ENCODE peak calls at places on chromosome 1, in five cellular contexts. One of them, this sample, is unnamed. For H3K36me3, the result is how much of the 10 kb centered on the place peaks cover.

GRCh38 chr1:198186916-198187580 is 30.2 kb downstream of the NEK7 start:
- DNase-seq in osteoblast: no peak
- DNase-seq in pancreas: no peak
- DNase-seq in GM23248: peak
- DNase-seq in BE2C: no peak
- DNase-seq in this sample: no peak

GRCh38 chr1:61139324-61140055 is 57.1 kb downstream of the NFIA start:
- DNase-seq in BE2C: peak
- DNase-seq in pancreas: no peak
- DNase-seq in osteoblast: no peak
- DNase-seq in GM23248: peak
- DNase-seq in this sample: peak

GRCh38 chr1:53992085-53992874 is 25.7 kb downstream of the LDLRAD1 start:
- DNase-seq in pancreas: no peak
- DNase-seq in osteoblast: no peak
- DNase-seq in BE2C: no peak
- DNase-seq in GM23248: no peak
- DNase-seq in this sample: no peak

GRCh38 chr1:117169871-117170596 is 40.7 kb downstream of the VTCN1 start:
- DNase-seq in GM23248: no peak
- DNase-seq in BE2C: no peak
- DNase-seq in osteoblast: no peak
- DNase-seq in pancreas: no peak
- DNase-seq in this sample: no peak

GRCh38 chr1:59752556-59753412 is 62.0 kb upstream of the HOOK1 start:
- DNase-seq in BE2C: no peak
- DNase-seq in osteoblast: no peak
- DNase-seq in pancreas: no peak
- DNase-seq in GM23248: no peak
- DNase-seq in this sample: no peak

GRCh38 chr1:151822404-151822803 is 9.2 kb downstream of the RORC start:
- DNase-seq in osteoblast: peak
- DNase-seq in BE2C: no peak
- DNase-seq in pancreas: no peak
- DNase-seq in GM23248: no peak
- DNase-seq in this sample: no peak

GRCh38 chr1:226723640-226724532 is 15.2 kb downstream of the ITPKB start:
- DNase-seq in pancreas: no peak
- DNase-seq in BE2C: no peak
- DNase-seq in GM23248: peak
- DNase-seq in osteoblast: no peak
- DNase-seq in this sample: peak

GRCh38 chr1:160672789-160673695 is 26.2 kb upstream of the SLAMF1 start:
- DNase-seq in osteoblast: no peak
- DNase-seq in BE2C: no peak
- DNase-seq in GM23248: no peak
- DNase-seq in pancreas: no peak
- DNase-seq in this sample: no peak

GRCh38 chr1:173475564-173476196 is 1.5 kb upstream of the PRDX6 start:
- DNase-seq in BE2C: peak
- DNase-seq in GM23248: peak
- DNase-seq in pancreas: no peak
- DNase-seq in osteoblast: peak
- DNase-seq in this sample: peak

GRCh38 chr1:243230914-243231313 is 24.2 kb downstream of the CEP170 start:
- DNase-seq in GM23248: peak
- DNase-seq in BE2C: no peak
- DNase-seq in osteoblast: no peak
- DNase-seq in pancreas: no peak
- DNase-seq in this sample: peak

GRCh38 chr1:67114162-67114561 is 20.6 kb downstream of the C1orf141 start:
- DNase-seq in pancreas: no peak
- DNase-seq in osteoblast: no peak
- DNase-seq in GM23248: no peak
- DNase-seq in BE2C: no peak
- DNase-seq in this sample: no peak

GRCh38 chr1:25096307-25097150 is 135.8 kb downstream of the SYF2 start:
- DNase-seq in pancreas: no peak
- DNase-seq in BE2C: no peak
- DNase-seq in GM23248: no peak
- DNase-seq in osteoblast: peak
- DNase-seq in this sample: no peak

GRCh38 chr1:157105298-157105987 is 5.8 kb upstream of the ETV3L start:
- DNase-seq in BE2C: no peak
- DNase-seq in pancreas: peak
- DNase-seq in osteoblast: no peak
- DNase-seq in GM23248: no peak
- DNase-seq in this sample: no peak

GRCh38 chr1:61403863-61404615 is 320.9 kb downstream of the TM2D1 start:
- DNase-seq in GM23248: no peak
- DNase-seq in pancreas: no peak
- DNase-seq in BE2C: no peak
- DNase-seq in osteoblast: peak
- DNase-seq in this sample: no peak

GRCh38 chr1:167059045-167059728 is 31.0 kb downstream of the GPA33 start:
- DNase-seq in GM23248: peak
- DNase-seq in pancreas: peak
- DNase-seq in osteoblast: peak
- DNase-seq in BE2C: peak
- DNase-seq in this sample: peak

GRCh38 chr1:10484519-10484918 is 9.8 kb downstream of the PEX14 start:
- DNase-seq in BE2C: no peak
- DNase-seq in osteoblast: peak
- DNase-seq in pancreas: no peak
- DNase-seq in GM23248: no peak
- DNase-seq in this sample: no peak

GRCh38 chr1:48876221-48876785 is 99.6 kb upstream of the BEND5 start:
- DNase-seq in pancreas: no peak
- DNase-seq in osteoblast: no peak
- DNase-seq in GM23248: peak
- DNase-seq in BE2C: no peak
- DNase-seq in this sample: peak

GRCh38 chr1:226019550-226019949 is 20.4 kb upstream of the SDE2 start:
- DNase-seq in GM23248: no peak
- DNase-seq in pancreas: no peak
- DNase-seq in osteoblast: no peak
- DNase-seq in BE2C: no peak
- DNase-seq in this sample: no peak

GRCh38 chr1:172451002-172451443 is 7.2 kb upstream of the PIGC start:
- DNase-seq in pancreas: no peak
- DNase-seq in osteoblast: no peak
- DNase-seq in GM23248: peak
- DNase-seq in BE2C: no peak
- DNase-seq in this sample: peak

GRCh38 chr1:62131093-62131725 is 63.4 kb upstream of the L1TD1 start:
- DNase-seq in GM23248: peak
- DNase-seq in osteoblast: peak
- DNase-seq in pancreas: no peak
- DNase-seq in BE2C: peak
- DNase-seq in this sample: peak

GRCh38 chr1:55385402-55386018 is 170.3 kb upstream of the USP24 start:
- DNase-seq in osteoblast: no peak
- DNase-seq in pancreas: no peak
- DNase-seq in GM23248: no peak
- DNase-seq in BE2C: no peak
- DNase-seq in this sample: no peak

GRCh38 chr1:92747735-92748134 is 37.2 kb downstream of the EVI5 start:
- DNase-seq in BE2C: no peak
- DNase-seq in osteoblast: no peak
- DNase-seq in pancreas: no peak
- DNase-seq in GM23248: peak
- DNase-seq in this sample: no peak

GRCh38 chr1:224373008-224373590 is 16.4 kb downstream of the CNIH4 start:
- DNase-seq in BE2C: no peak
- DNase-seq in GM23248: no peak
- DNase-seq in pancreas: no peak
- DNase-seq in osteoblast: no peak
- DNase-seq in this sample: no peak

GRCh38 chr1:9792156-9793042 is 31.4 kb downstream of the CLSTN1 start:
- DNase-seq in GM23248: no peak
- DNase-seq in BE2C: peak
- DNase-seq in pancreas: no peak
- DNase-seq in osteoblast: peak
- DNase-seq in this sample: no peak

GRCh38 chr1:8378202-8378601 is 60.3 kb downstream of the SLC45A1 start:
- DNase-seq in GM23248: no peak
- DNase-seq in BE2C: no peak
- DNase-seq in pancreas: no peak
- DNase-seq in osteoblast: no peak
- DNase-seq in this sample: no peak

GRCh38 chr1:119046429-119047039 is 58.4 kb upstream of the TBX15 start:
- DNase-seq in GM23248: peak
- DNase-seq in pancreas: no peak
- DNase-seq in BE2C: no peak
- DNase-seq in osteoblast: no peak
- DNase-seq in this sample: peak

GRCh38 chr1:56215771-56216170 is 363.6 kb downstream of the PLPP3 start:
- DNase-seq in GM23248: peak
- DNase-seq in osteoblast: peak
- DNase-seq in pancreas: no peak
- DNase-seq in BE2C: no peak
- DNase-seq in this sample: no peak

GRCh38 chr1:156754219-156754618 is 2.7 kb upstream of the HDGF start:
- DNase-seq in BE2C: no peak
- DNase-seq in pancreas: no peak
- DNase-seq in GM23248: no peak
- DNase-seq in osteoblast: no peak
- DNase-seq in this sample: no peak

GRCh38 chr1:15453773-15454172 is 2.8 kb upstream of the CELA2A start:
- DNase-seq in BE2C: no peak
- DNase-seq in GM23248: peak
- DNase-seq in osteoblast: no peak
- DNase-seq in pancreas: no peak
- DNase-seq in this sample: no peak

GRCh38 chr1:15457484-15458027 is 1.0 kb downstream of the CELA2A start:
- DNase-seq in pancreas: no peak
- DNase-seq in GM23248: no peak
- DNase-seq in BE2C: no peak
- DNase-seq in osteoblast: no peak
- DNase-seq in this sample: no peak

GRCh38 chr1:15456313-15456954 is at the start of gene CELA2A:
- DNase-seq in GM23248: no peak
- DNase-seq in osteoblast: no peak
- DNase-seq in pancreas: no peak
- DNase-seq in BE2C: no peak
- DNase-seq in this sample: no peak

GRCh38 chr1:15454256-15454655 is 2.3 kb upstream of the CELA2A start:
- DNase-seq in osteoblast: peak
- DNase-seq in BE2C: no peak
- DNase-seq in GM23248: peak
- DNase-seq in pancreas: no peak
- DNase-seq in this sample: peak

GRCh38 chr1:15455522-15455921 is 1.0 kb upstream of the CELA2A start:
- DNase-seq in GM23248: peak
- DNase-seq in pancreas: no peak
- DNase-seq in osteoblast: peak
- DNase-seq in BE2C: no peak
- DNase-seq in this sample: no peak
- H3K36me3 ChIP-seq in GM23248: under half
- H3K36me3 ChIP-seq in pancreas: under half
- H3K36me3 ChIP-seq in osteoblast: under half
- H3K36me3 ChIP-seq in BE2C: under half
- H3K36me3 ChIP-seq in this sample: under half

GRCh38 chr1:113095790-113096455 is 22.9 kb downstream of the LRIG2 start:
- DNase-seq in BE2C: no peak
- DNase-seq in osteoblast: no peak
- DNase-seq in GM23248: no peak
- DNase-seq in pancreas: no peak
- DNase-seq in this sample: no peak
- H3K36me3 ChIP-seq in BE2C: half or more
- H3K36me3 ChIP-seq in osteoblast: half or more
- H3K36me3 ChIP-seq in GM23248: half or more
- H3K36me3 ChIP-seq in pancreas: half or more
- H3K36me3 ChIP-seq in this sample: under half

DNA sequence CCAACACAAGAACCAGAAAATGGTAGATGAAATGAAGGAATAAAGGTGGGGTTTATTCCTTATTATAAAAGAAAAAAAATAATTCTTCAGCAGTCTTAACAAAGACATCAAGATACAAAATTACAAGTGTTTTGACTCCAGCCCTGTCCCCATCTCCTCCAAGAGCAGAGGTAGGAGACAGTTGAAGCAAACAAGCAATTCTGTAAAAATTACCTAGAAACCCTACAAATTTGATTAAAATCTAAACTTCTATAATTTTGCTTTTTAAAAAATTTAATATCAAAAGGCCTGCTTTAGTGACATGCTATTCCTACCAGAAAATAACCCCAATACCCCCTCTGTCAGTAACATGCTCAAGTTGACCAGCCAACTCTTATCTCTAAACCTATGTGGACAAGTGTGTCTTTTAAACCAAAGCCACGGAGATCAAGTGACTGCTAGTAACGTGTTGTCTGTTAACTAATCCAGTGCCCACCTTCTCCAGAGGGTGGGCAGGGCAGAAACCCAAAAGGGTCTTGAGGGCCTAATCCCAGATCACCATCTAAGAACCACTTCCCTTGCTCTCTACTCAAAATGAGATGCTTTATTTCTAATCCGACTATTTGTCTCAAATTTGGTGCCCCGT is 8.4 kb downstream of the GLUL start:
- DNase-seq in pancreas: no peak
- DNase-seq in BE2C: no peak
- DNase-seq in osteoblast: no peak
- DNase-seq in GM23248: no peak
- DNase-seq in this sample: no peak
- H3K36me3 ChIP-seq in pancreas: half or more
- H3K36me3 ChIP-seq in BE2C: half or more
- H3K36me3 ChIP-seq in osteoblast: half or more
- H3K36me3 ChIP-seq in GM23248: half or more
- H3K36me3 ChIP-seq in this sample: under half

DNA sequence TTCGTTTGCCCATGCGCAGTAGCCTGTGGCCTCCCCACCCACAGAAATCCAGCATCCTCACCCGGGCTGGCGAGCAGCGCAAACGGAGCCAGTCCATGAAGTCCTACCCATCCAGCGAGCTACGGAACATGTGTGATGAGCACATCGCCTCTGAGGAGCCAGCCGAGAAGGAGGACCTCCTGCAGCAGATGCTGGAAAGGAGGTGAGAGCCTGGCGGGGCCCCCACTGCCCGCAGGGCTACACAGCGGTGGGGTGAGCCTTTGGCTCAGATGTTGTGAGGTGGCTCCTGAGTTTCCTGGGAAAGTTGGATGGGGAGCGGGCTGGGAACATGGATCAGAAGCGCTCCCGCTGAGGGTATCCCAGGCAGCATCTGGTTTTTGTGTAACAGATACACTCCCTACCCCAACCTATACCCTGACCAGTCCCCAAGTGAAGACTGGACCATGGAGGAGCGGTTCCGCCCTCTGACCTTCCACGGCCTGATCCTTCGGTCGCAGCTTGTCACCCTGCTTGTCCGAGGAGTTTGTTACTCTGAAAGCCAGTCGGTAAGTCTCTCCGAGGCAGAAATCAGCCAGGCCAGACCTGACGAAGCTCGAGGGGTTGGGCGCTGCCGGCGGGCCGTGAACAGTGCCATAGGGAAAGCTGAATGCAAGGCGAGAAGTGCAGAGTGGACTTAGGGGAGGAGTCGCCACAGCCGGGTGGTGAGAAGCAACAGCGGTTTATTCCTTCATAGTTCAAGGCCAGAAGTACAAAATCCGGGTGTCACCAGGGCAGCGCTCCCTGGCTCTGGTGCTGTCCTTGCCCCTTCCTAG is 10.4 kb downstream of the NPPA start:
- DNase-seq in pancreas: no peak
- DNase-seq in GM23248: no peak
- DNase-seq in osteoblast: peak
- DNase-seq in BE2C: no peak
- DNase-seq in this sample: no peak
- H3K36me3 ChIP-seq in pancreas: half or more
- H3K36me3 ChIP-seq in GM23248: under half
- H3K36me3 ChIP-seq in osteoblast: half or more
- H3K36me3 ChIP-seq in BE2C: under half
- H3K36me3 ChIP-seq in this sample: under half

This sample was measured in bronchial epithelial cell.